ENCODE peak calls at places on chromosomes 6 and 20, in five cellular contexts. D is GM23338, P is psoas muscle, K is prostate gland, H is BJ. R is an unnamed sample. For H3K27me3, the result is how much of the 10 kb centered on the place peaks cover.

GRCh38 chr6:37517411-37517812 is 17.7 kb upstream of the CCDC167 start:
- DNase-seq in K (no peak), D (no peak), P (no peak), H (peak), R (no peak)

GRCh38 chr6:25403150-25403549 is 124.0 kb downstream of the CARMIL1 start:
- DNase-seq in P (no peak), D (no peak), H (no peak), K (no peak), R (no peak)

GRCh38 chr6:26311012-26311384 is 54.0 kb upstream of the BTN3A2 start:
- DNase-seq in D (peak), K (no peak), H (no peak), P (no peak), R (no peak)

GRCh38 chr20:11511816-11512215 is 405.9 kb upstream of the BTBD3 start:
- DNase-seq in H (no peak), P (no peak), K (no peak), D (no peak), R (no peak)

GRCh38 chr6:32153835-32154513 is at the start of gene PPT2:
- DNase-seq in D (peak), K (peak), P (peak), H (peak), R (peak)

GRCh38 chr6:128421788-128422187 is 98.6 kb downstream of the PTPRK start:
- DNase-seq in P (no peak), K (no peak), D (no peak), H (no peak), R (no peak)

GRCh38 chr6:121000381-121000780 is 333.9 kb downstream of the TBC1D32 start:
- DNase-seq in K (no peak), P (no peak), D (no peak), H (no peak), R (no peak)

GRCh38 chr6:11428895-11429294 is 108.7 kb upstream of the TMEM170B start:
- DNase-seq in P (no peak), H (peak), K (no peak), D (peak), R (peak)

DNA sequence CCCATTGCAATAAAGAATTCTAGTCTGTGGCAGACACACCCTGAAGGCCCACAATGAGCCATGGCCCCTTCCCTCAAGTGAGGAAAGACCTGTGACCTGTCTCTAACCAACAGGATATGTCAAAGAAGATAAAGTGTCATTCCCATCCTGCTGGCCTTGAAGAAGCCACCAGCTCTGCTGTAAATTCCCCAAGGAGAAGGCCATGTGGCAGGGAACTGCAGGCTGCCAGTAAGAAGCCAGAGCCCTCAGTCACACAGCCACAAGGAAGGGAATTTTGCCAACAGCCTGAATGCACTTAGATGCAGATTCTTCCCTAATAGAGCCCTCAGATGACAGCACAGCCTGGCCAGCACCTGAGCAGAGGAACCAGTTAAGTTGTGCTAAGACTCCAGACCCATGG is 24.8 kb downstream of the VIP start:
- DNase-seq in P (no peak), H (no peak), D (no peak), K (no peak), R (no peak)
- H3K27me3 ChIP-seq in P (under half), H (under half), D (under half), K (under half), R (under half)

DNA sequence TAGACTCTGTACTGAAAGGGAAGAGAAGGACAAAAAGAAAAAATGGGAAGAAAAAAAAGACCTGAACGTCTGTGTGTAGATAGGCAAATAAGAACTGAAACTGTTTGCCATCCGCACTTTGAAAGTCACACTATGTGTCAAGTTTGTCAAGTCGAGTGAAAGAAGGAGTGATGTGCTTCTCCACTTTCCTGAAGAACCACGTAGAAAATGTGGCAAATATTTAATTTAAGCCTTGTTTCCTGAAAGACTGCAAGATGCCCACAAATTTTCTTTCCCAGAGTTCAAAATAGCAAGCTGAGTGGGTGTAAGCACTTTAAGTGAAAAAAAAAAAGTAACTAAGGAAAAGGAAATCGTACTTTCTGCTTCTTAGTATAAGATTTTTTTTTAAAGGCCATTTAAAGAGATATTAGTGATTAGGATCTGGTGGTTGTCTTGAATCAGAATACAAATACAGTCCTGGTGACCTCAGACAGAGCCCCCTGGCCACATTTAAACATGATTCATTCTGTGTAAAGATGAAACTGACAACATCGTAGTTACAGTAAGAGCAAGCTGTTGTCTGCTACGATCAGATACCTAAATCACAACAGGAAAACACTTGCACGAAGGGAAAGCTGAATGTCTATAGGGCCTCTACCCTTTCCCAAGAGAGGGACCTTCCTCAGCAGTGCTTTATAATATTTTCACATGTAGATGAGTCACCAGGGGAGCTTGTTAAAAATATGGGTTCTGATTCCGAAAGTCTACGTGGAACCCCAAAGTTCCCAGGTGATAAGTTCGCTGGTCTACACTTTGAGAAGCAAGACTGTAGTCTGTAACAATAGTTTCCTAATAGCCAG is 102.3 kb downstream of the HIVEP2 start:
- DNase-seq in D (no peak), P (no peak), K (no peak), H (no peak), R (peak)
- H3K4me3 ChIP-seq in D (no peak), P (peak), K (no peak), H (no peak), R (peak)

DNA sequence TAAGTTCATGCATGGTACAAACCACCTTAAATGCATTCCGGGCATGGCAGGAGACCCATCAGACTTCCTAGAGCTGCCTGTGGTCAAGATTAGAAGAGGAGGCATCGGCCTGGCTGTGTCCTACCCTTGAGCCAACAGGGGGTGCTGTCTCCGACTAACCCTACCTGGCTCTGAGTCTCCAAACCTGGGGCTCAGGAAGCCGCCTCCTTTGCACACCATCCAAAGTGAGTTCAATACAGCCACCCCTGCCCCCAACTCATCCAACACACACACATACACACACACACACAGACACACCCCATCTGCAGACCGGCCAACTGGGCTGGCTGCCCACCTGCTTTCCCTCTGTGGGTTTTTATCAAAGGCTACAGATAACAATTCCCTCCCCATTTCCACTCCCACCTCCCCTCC is 77.0 kb downstream of the JPH2 start:
- DNase-seq in K (no peak), P (no peak), D (peak), H (no peak), R (no peak)
- TF ChIP-seq CTCF in K (no peak), P (no peak), D (peak), H (peak), R (peak)

GRCh38 chr6:147507162-147508072 is 1.1 kb upstream of the SAMD5 start:
- DNase-seq in P (peak), H (no peak), D (peak), K (no peak), R (peak)
- H3K27me3 ChIP-seq in P (under half), H (under half), D (half or more), K (under half), R (under half)

GRCh38 chr6:108795122-108795521 is 53.1 kb upstream of the ARMC2 start:
- DNase-seq in K (no peak), P (no peak), D (no peak), H (no peak), R (no peak)

GRCh38 chr6:108797951-108798671 is 50.1 kb upstream of the ARMC2 start:
- DNase-seq in D (no peak), P (no peak), K (no peak), H (no peak), R (no peak)

GRCh38 chr6:108793449-108794134 is 54.6 kb upstream of the ARMC2 start:
- DNase-seq in K (no peak), P (no peak), D (no peak), H (no peak), R (no peak)

GRCh38 chr6:108796875-108797274 is 51.3 kb upstream of the ARMC2 start:
- DNase-seq in H (no peak), D (no peak), K (no peak), P (no peak), R (no peak)

GRCh38 chr6:108795814-108796213 is 52.4 kb upstream of the ARMC2 start:
- DNase-seq in P (no peak), H (no peak), D (no peak), K (no peak), R (no peak)
- H3K4me3 ChIP-seq in P (no peak), H (no peak), D (no peak), K (no peak), R (no peak)

DNA sequence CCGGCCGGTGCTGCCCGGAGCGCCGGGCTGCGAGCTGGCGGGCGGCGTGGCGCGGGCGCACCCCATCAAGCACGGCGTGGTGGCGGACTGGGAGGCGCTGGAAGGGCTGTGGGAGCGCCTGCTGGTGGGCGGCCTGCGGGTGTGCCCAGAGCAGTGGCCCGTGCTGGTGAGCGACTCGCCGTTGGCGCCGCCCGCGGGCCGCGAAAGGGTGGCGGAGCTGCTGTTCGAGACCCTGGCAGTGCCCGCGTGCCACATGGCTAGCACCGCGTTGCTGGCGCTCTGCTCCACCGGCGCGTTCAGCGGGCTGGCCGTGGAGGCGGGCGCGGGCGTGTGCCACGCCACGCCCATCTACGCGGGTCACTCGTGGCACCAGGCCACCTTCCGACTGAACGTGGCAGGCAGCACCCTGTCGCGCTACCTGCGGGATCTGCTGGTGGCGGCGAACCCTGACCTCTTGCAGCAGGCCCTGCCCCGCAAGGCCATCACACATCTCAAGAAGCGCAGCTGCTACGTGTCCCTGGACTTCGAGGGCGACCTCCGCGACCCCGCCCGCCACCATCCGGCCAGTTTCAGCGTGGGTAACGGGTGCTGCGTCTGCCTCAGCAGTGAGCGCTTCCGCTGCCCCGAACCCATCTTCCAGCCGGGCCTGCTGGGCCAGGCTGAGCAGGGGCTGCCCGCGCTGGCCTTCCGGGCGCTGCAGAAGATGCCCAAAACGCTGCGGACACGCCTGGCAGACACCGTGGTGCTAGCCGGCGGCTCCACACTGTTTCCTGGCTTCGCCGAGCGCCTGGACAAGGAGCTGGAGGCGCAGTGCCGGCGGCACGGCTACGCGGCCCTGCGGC is 723 bp downstream of the ACTL10 start:
- DNase-seq in K (peak), H (no peak), D (no peak), P (peak), R (peak)
- TF ChIP-seq CTCF in K (no peak), H (no peak), D (peak), P (no peak), R (peak)

GRCh38 chr6:149923327-149923986 is 536 bp upstream of the RAET1G start:
- DNase-seq in K (no peak), D (no peak), H (no peak), P (peak), R (no peak)

GRCh38 chr6:149924206-149924932 is 1.4 kb upstream of the RAET1G start:
- DNase-seq in K (no peak), P (peak), D (no peak), H (no peak), R (no peak)

GRCh38 chr6:149921361-149921760 is 1.6 kb downstream of the RAET1G start:
- DNase-seq in K (no peak), P (peak), H (no peak), D (no peak), R (no peak)

GRCh38 chr6:149924933-149925252 is 2.0 kb upstream of the RAET1G start:
- DNase-seq in D (no peak), K (no peak), H (no peak), P (peak), R (no peak)

GRCh38 chr6:149922642-149923326 is at the start of gene RAET1G:
- DNase-seq in D (peak), K (peak), H (peak), P (peak), R (peak)
- H3K27me3 ChIP-seq in D (half or more), K (under half), H (under half), P (under half), R (under half)

GRCh38 chr20:5844063-5844681 is 94.0 kb downstream of the SHLD1 start:
- DNase-seq in P (no peak), H (no peak), D (no peak), K (no peak), R (peak)
- H3K4me3 ChIP-seq in P (no peak), H (no peak), D (no peak), K (no peak), R (no peak)

DNA sequence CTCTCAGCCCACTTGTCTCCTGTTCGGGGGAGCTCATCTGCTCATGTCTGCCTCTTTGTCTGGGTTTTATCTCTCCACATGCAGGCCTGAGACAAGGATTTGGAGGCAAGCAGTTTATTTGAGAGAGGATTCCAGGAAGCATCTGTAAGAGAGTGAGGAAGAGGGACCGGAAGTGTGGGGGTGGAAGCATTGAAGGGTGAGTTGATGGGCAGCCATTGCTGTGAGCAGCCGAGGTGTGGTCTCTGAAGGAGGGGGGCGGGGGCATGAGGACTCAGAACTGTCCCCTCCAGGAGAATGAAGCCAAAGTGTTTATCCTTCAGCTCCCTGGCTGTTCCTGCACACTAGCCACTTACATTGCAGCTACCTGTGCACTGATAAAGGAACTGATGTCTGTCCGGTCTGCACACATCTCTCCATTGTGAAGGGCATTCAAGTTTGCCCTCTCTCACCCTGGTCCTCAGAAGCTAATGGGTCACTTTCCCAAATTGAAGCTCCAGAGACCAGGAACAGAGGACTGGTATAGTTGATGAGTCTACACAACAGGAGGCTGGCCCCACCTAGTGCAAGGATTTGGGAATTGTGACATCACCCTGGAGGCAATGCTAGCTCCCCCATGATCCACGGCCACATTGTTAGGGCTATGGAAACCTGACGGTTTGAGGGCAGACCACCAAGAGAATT is 100.5 kb upstream of the FOXA2 start:
- DNase-seq in P (no peak), K (no peak), D (peak), H (no peak), R (peak)
- TF ChIP-seq CTCF in P (no peak), K (no peak), D (peak), H (no peak), R (no peak)

GRCh38 chr6:101400341-101400740 is 6.8 kb downstream of the GRIK2 start:
- DNase-seq in D (no peak), P (no peak), H (no peak), K (no peak), R (no peak)
- H3K27me3 ChIP-seq in D (half or more), P (under half), H (under half), K (under half), R (under half)